ENCODE peak calls at places on chromosome 9, in eight cellular contexts. One of them, this sample, is unnamed.
A peak's percentile ranks its signal among the peaks of the same experiment; 100 is the strongest.

GRCh38 chr9:116381350-116381749 is 227.8 kb downstream of the PAPPA start:
- DNase-seq in effector CD4-positive, alpha-beta T cell: no peak
- DNase-seq in coronary artery: no peak
- DNase-seq in psoas muscle: no peak
- DNase-seq in D341Med: no peak
- DNase-seq in tibial artery: no peak
- DNase-seq in head of caudate nucleus: no peak
- DNase-seq in Ammon's horn: no peak
- DNase-seq in this sample: no peak

GRCh38 chr9:93093081-93093448 is 3.0 kb upstream of the CARD19 start:
- DNase-seq in effector CD4-positive, alpha-beta T cell: no peak
- DNase-seq in coronary artery: no peak
- DNase-seq in psoas muscle: no peak
- DNase-seq in D341Med: no peak
- DNase-seq in tibial artery: no peak
- DNase-seq in head of caudate nucleus: no peak
- DNase-seq in Ammon's horn: no peak
- DNase-seq in this sample: no peak

GRCh38 chr9:97314503-97314902 is 7.0 kb downstream of the CCDC180 start:
- DNase-seq in effector CD4-positive, alpha-beta T cell: no peak
- DNase-seq in coronary artery: no peak
- DNase-seq in psoas muscle: no peak
- DNase-seq in D341Med: no peak
- DNase-seq in tibial artery: no peak
- DNase-seq in head of caudate nucleus: no peak
- DNase-seq in Ammon's horn: no peak
- DNase-seq in this sample: no peak

GRCh38 chr9:34563262-34563661 is 26.3 kb downstream of the CNTFR start:
- DNase-seq in effector CD4-positive, alpha-beta T cell: no peak
- DNase-seq in coronary artery: no peak
- DNase-seq in psoas muscle: no peak
- DNase-seq in D341Med: no peak
- DNase-seq in tibial artery: no peak
- DNase-seq in head of caudate nucleus: no peak
- DNase-seq in Ammon's horn: no peak
- DNase-seq in this sample: no peak

GRCh38 chr9:17839744-17840143 is 260.9 kb downstream of the SH3GL2 start:
- DNase-seq in effector CD4-positive, alpha-beta T cell: no peak
- DNase-seq in coronary artery: no peak
- DNase-seq in psoas muscle: no peak
- DNase-seq in D341Med: no peak
- DNase-seq in tibial artery: no peak
- DNase-seq in head of caudate nucleus: no peak
- DNase-seq in Ammon's horn: no peak
- DNase-seq in this sample: no peak

GRCh38 chr9:128412120-128412790 is 8.4 kb upstream of the CERCAM start:
- DNase-seq in effector CD4-positive, alpha-beta T cell: peak; percentile 30
- DNase-seq in coronary artery: no peak
- DNase-seq in psoas muscle: peak; percentile 36
- DNase-seq in D341Med: peak; percentile 87
- DNase-seq in tibial artery: no peak
- DNase-seq in head of caudate nucleus: peak; percentile 96
- DNase-seq in Ammon's horn: peak; percentile 90
- DNase-seq in this sample: peak; percentile 97

GRCh38 chr9:1050125-1050895 is at the start of gene DMRT2:
- DNase-seq in effector CD4-positive, alpha-beta T cell: no peak
- DNase-seq in coronary artery: no peak
- DNase-seq in psoas muscle: peak; percentile 95
- DNase-seq in D341Med: no peak
- DNase-seq in tibial artery: peak; percentile 81
- DNase-seq in head of caudate nucleus: peak; percentile 94
- DNase-seq in Ammon's horn: peak; percentile 95
- DNase-seq in this sample: peak; percentile 17

GRCh38 chr9:91258448-91258847 is 103.3 kb downstream of the AUH start:
- DNase-seq in effector CD4-positive, alpha-beta T cell: no peak
- DNase-seq in coronary artery: no peak
- DNase-seq in psoas muscle: no peak
- DNase-seq in D341Med: no peak
- DNase-seq in tibial artery: no peak
- DNase-seq in head of caudate nucleus: no peak
- DNase-seq in Ammon's horn: no peak
- DNase-seq in this sample: no peak

GRCh38 chr9:117184173-117184572 is 230.7 kb downstream of the ASTN2 start:
- DNase-seq in effector CD4-positive, alpha-beta T cell: no peak
- DNase-seq in coronary artery: no peak
- DNase-seq in psoas muscle: no peak
- DNase-seq in D341Med: no peak
- DNase-seq in tibial artery: no peak
- DNase-seq in head of caudate nucleus: no peak
- DNase-seq in Ammon's horn: no peak
- DNase-seq in this sample: no peak

GRCh38 chr9:133873006-133873780 is 118.9 kb downstream of the VAV2 start:
- DNase-seq in effector CD4-positive, alpha-beta T cell: no peak
- DNase-seq in coronary artery: no peak
- DNase-seq in psoas muscle: no peak
- DNase-seq in D341Med: no peak
- DNase-seq in tibial artery: no peak
- DNase-seq in head of caudate nucleus: no peak
- DNase-seq in Ammon's horn: peak; percentile 43
- DNase-seq in this sample: no peak

GRCh38 chr9:135647897-135648296 is 8.6 kb upstream of the GLT6D1 start:
- DNase-seq in effector CD4-positive, alpha-beta T cell: no peak
- DNase-seq in coronary artery: no peak
- DNase-seq in psoas muscle: no peak
- DNase-seq in D341Med: no peak
- DNase-seq in tibial artery: no peak
- DNase-seq in head of caudate nucleus: no peak
- DNase-seq in Ammon's horn: no peak
- DNase-seq in this sample: no peak

GRCh38 chr9:118455259-118455658 is 751.1 kb downstream of the TLR4 start:
- DNase-seq in effector CD4-positive, alpha-beta T cell: no peak
- DNase-seq in coronary artery: no peak
- DNase-seq in psoas muscle: no peak
- DNase-seq in D341Med: no peak
- DNase-seq in tibial artery: no peak
- DNase-seq in head of caudate nucleus: no peak
- DNase-seq in Ammon's horn: no peak
- DNase-seq in this sample: no peak

GRCh38 chr9:6498982-6499381 is 86.0 kb downstream of the UHRF2 start:
- DNase-seq in effector CD4-positive, alpha-beta T cell: no peak
- DNase-seq in coronary artery: no peak
- DNase-seq in psoas muscle: no peak
- DNase-seq in D341Med: no peak
- DNase-seq in tibial artery: no peak
- DNase-seq in head of caudate nucleus: no peak
- DNase-seq in Ammon's horn: peak; percentile 37
- DNase-seq in this sample: no peak

GRCh38 chr9:34240021-34240420 is 61.2 kb downstream of the UBAP1 start:
- DNase-seq in effector CD4-positive, alpha-beta T cell: no peak
- DNase-seq in coronary artery: no peak
- DNase-seq in psoas muscle: no peak
- DNase-seq in D341Med: no peak
- DNase-seq in tibial artery: no peak
- DNase-seq in head of caudate nucleus: no peak
- DNase-seq in Ammon's horn: no peak
- DNase-seq in this sample: no peak

GRCh38 chr9:89378541-89378940 is 60.2 kb downstream of the SECISBP2 start:
- DNase-seq in effector CD4-positive, alpha-beta T cell: no peak
- DNase-seq in coronary artery: no peak
- DNase-seq in psoas muscle: no peak
- DNase-seq in D341Med: no peak
- DNase-seq in tibial artery: no peak
- DNase-seq in head of caudate nucleus: no peak
- DNase-seq in Ammon's horn: no peak
- DNase-seq in this sample: no peak

GRCh38 chr9:119487118-119487827 is 118.0 kb upstream of the BRINP1 start:
- DNase-seq in effector CD4-positive, alpha-beta T cell: no peak
- DNase-seq in coronary artery: no peak
- DNase-seq in psoas muscle: no peak
- DNase-seq in D341Med: no peak
- DNase-seq in tibial artery: no peak
- DNase-seq in head of caudate nucleus: no peak
- DNase-seq in Ammon's horn: no peak
- DNase-seq in this sample: peak; percentile 7

GRCh38 chr9:20884985-20885593 is 146.4 kb downstream of the HACD4 start:
- DNase-seq in effector CD4-positive, alpha-beta T cell: peak; percentile 45
- DNase-seq in coronary artery: no peak
- DNase-seq in psoas muscle: peak; percentile 19
- DNase-seq in D341Med: peak; percentile 44
- DNase-seq in tibial artery: peak; percentile 72
- DNase-seq in head of caudate nucleus: peak; percentile 62
- DNase-seq in Ammon's horn: peak; percentile 45
- DNase-seq in this sample: no peak

GRCh38 chr9:38329980-38330379 is 62.5 kb upstream of the ALDH1B1 start:
- DNase-seq in effector CD4-positive, alpha-beta T cell: no peak
- DNase-seq in coronary artery: no peak
- DNase-seq in psoas muscle: no peak
- DNase-seq in D341Med: no peak
- DNase-seq in tibial artery: no peak
- DNase-seq in head of caudate nucleus: no peak
- DNase-seq in Ammon's horn: no peak
- DNase-seq in this sample: no peak

GRCh38 chr9:31519011-31519410 is 865.4 kb upstream of the ACO1 start:
- DNase-seq in effector CD4-positive, alpha-beta T cell: no peak
- DNase-seq in coronary artery: no peak
- DNase-seq in psoas muscle: no peak
- DNase-seq in D341Med: no peak
- DNase-seq in tibial artery: no peak
- DNase-seq in head of caudate nucleus: no peak
- DNase-seq in Ammon's horn: no peak
- DNase-seq in this sample: peak; percentile 77

GRCh38 chr9:27675354-27675753 is 102.1 kb upstream of the C9orf72 start:
- DNase-seq in effector CD4-positive, alpha-beta T cell: no peak
- DNase-seq in coronary artery: no peak
- DNase-seq in psoas muscle: no peak
- DNase-seq in D341Med: no peak
- DNase-seq in tibial artery: no peak
- DNase-seq in head of caudate nucleus: no peak
- DNase-seq in Ammon's horn: no peak
- DNase-seq in this sample: peak; percentile 94

GRCh38 chr9:36189978-36190377 is 743 bp upstream of the CLTA start:
- DNase-seq in effector CD4-positive, alpha-beta T cell: no peak
- DNase-seq in coronary artery: no peak
- DNase-seq in psoas muscle: no peak
- DNase-seq in D341Med: no peak
- DNase-seq in tibial artery: no peak
- DNase-seq in head of caudate nucleus: no peak
- DNase-seq in Ammon's horn: no peak
- DNase-seq in this sample: no peak

GRCh38 chr9:108631890-108632289 is 223.9 kb downstream of the ACTL7B start:
- DNase-seq in effector CD4-positive, alpha-beta T cell: no peak
- DNase-seq in coronary artery: no peak
- DNase-seq in psoas muscle: no peak
- DNase-seq in D341Med: no peak
- DNase-seq in tibial artery: no peak
- DNase-seq in head of caudate nucleus: no peak
- DNase-seq in Ammon's horn: no peak
- DNase-seq in this sample: no peak

GRCh38 chr9:31323726-31324444 is 1060.6 kb upstream of the ACO1 start:
- DNase-seq in effector CD4-positive, alpha-beta T cell: no peak
- DNase-seq in coronary artery: no peak
- DNase-seq in psoas muscle: no peak
- DNase-seq in D341Med: no peak
- DNase-seq in tibial artery: no peak
- DNase-seq in head of caudate nucleus: no peak
- DNase-seq in Ammon's horn: no peak
- DNase-seq in this sample: no peak

GRCh38 chr9:10479172-10479571 is 133.6 kb downstream of the PTPRD start:
- DNase-seq in effector CD4-positive, alpha-beta T cell: no peak
- DNase-seq in coronary artery: no peak
- DNase-seq in psoas muscle: no peak
- DNase-seq in D341Med: peak; percentile 15
- DNase-seq in tibial artery: no peak
- DNase-seq in head of caudate nucleus: no peak
- DNase-seq in Ammon's horn: no peak
- DNase-seq in this sample: no peak

GRCh38 chr9:69324549-69325401 is at the start of gene ENTREP1:
- DNase-seq in effector CD4-positive, alpha-beta T cell: no peak
- DNase-seq in coronary artery: no peak
- DNase-seq in psoas muscle: peak; percentile 67
- DNase-seq in D341Med: peak; percentile 71
- DNase-seq in tibial artery: peak; percentile 77
- DNase-seq in head of caudate nucleus: peak; percentile 49
- DNase-seq in Ammon's horn: peak; percentile 58
- DNase-seq in this sample: peak; percentile 71

GRCh38 chr9:2134391-2134790 is 119.2 kb downstream of the SMARCA2 start:
- DNase-seq in effector CD4-positive, alpha-beta T cell: no peak
- DNase-seq in coronary artery: no peak
- DNase-seq in psoas muscle: no peak
- DNase-seq in D341Med: no peak
- DNase-seq in tibial artery: no peak
- DNase-seq in head of caudate nucleus: no peak
- DNase-seq in Ammon's horn: no peak
- DNase-seq in this sample: no peak

GRCh38 chr9:75957095-75957494 is 66.6 kb downstream of the PCSK5 start:
- DNase-seq in effector CD4-positive, alpha-beta T cell: no peak
- DNase-seq in coronary artery: no peak
- DNase-seq in psoas muscle: no peak
- DNase-seq in D341Med: no peak
- DNase-seq in tibial artery: no peak
- DNase-seq in head of caudate nucleus: no peak
- DNase-seq in Ammon's horn: no peak
- DNase-seq in this sample: no peak

GRCh38 chr9:98097836-98098235 is 21.2 kb downstream of the TRIM14 start:
- DNase-seq in effector CD4-positive, alpha-beta T cell: peak; percentile 35
- DNase-seq in coronary artery: no peak
- DNase-seq in psoas muscle: no peak
- DNase-seq in D341Med: no peak
- DNase-seq in tibial artery: no peak
- DNase-seq in head of caudate nucleus: no peak
- DNase-seq in Ammon's horn: no peak
- DNase-seq in this sample: no peak

GRCh38 chr9:70421272-70422180 is 7.1 kb upstream of the KLF9 start:
- DNase-seq in effector CD4-positive, alpha-beta T cell: peak; percentile 45
- DNase-seq in coronary artery: no peak
- DNase-seq in psoas muscle: no peak
- DNase-seq in D341Med: peak; percentile 43
- DNase-seq in tibial artery: peak; percentile 75
- DNase-seq in head of caudate nucleus: peak; percentile 59
- DNase-seq in Ammon's horn: peak; percentile 74
- DNase-seq in this sample: peak; percentile 33

GRCh38 chr9:108212179-108212578 is 643.6 kb downstream of the ACTL7B start:
- DNase-seq in effector CD4-positive, alpha-beta T cell: no peak
- DNase-seq in coronary artery: no peak
- DNase-seq in psoas muscle: no peak
- DNase-seq in D341Med: no peak
- DNase-seq in tibial artery: no peak
- DNase-seq in head of caudate nucleus: no peak
- DNase-seq in Ammon's horn: no peak
- DNase-seq in this sample: no peak

This sample was measured in ELF-1.